ENCODE peak calls at places on chromosomes 5 and 9, in four cellular contexts. One of them, this sample, is unnamed.

GRCh38 chr5:88602584-88602983 is 280.4 kb downstream of the MEF2C start:
- DNase-seq in left ventricle myocardium inferior: no peak
- DNase-seq in frontal cortex: no peak
- DNase-seq in Right ventricle myocardium superior: no peak
- DNase-seq in this sample: no peak

GRCh38 chr5:149439899-149440655 is 61.0 kb upstream of the IL17B start:
- DNase-seq in left ventricle myocardium inferior: no peak
- DNase-seq in Right ventricle myocardium superior: no peak
- DNase-seq in frontal cortex: no peak
- DNase-seq in this sample: peak; percentile 61

GRCh38 chr9:34999576-34999975 is 10.0 kb downstream of the DNAJB5 start:
- DNase-seq in frontal cortex: peak; percentile 0
- DNase-seq in Right ventricle myocardium superior: no peak
- DNase-seq in left ventricle myocardium inferior: no peak
- DNase-seq in this sample: no peak

GRCh38 chr5:170469414-170469813 is 34.4 kb upstream of the KCNIP1 start:
- DNase-seq in Right ventricle myocardium superior: no peak
- DNase-seq in left ventricle myocardium inferior: no peak
- DNase-seq in frontal cortex: no peak
- DNase-seq in this sample: no peak

GRCh38 chr9:37967272-37967581 is 63.3 kb upstream of the SLC25A51 start:
- DNase-seq in frontal cortex: no peak
- DNase-seq in Right ventricle myocardium superior: no peak
- DNase-seq in left ventricle myocardium inferior: no peak
- DNase-seq in this sample: no peak

GRCh38 chr5:39519566-39520231 is 94.9 kb upstream of the DAB2 start:
- DNase-seq in frontal cortex: no peak
- DNase-seq in Right ventricle myocardium superior: no peak
- DNase-seq in left ventricle myocardium inferior: no peak
- DNase-seq in this sample: peak; percentile 16

GRCh38 chr5:132961887-132962286 is 1.5 kb downstream of the AFF4 start:
- DNase-seq in left ventricle myocardium inferior: no peak
- DNase-seq in frontal cortex: no peak
- DNase-seq in Right ventricle myocardium superior: no peak
- DNase-seq in this sample: no peak

GRCh38 chr5:78916044-78916443 is 69.1 kb downstream of the ARSB start:
- DNase-seq in left ventricle myocardium inferior: no peak
- DNase-seq in frontal cortex: no peak
- DNase-seq in Right ventricle myocardium superior: no peak
- DNase-seq in this sample: no peak

GRCh38 chr9:102844754-102845153 is 150.4 kb upstream of the CYLC2 start:
- DNase-seq in frontal cortex: no peak
- DNase-seq in Right ventricle myocardium superior: no peak
- DNase-seq in left ventricle myocardium inferior: no peak
- DNase-seq in this sample: no peak

GRCh38 chr5:99004960-99005359 is 76.2 kb upstream of the CHD1 start:
- DNase-seq in left ventricle myocardium inferior: no peak
- DNase-seq in frontal cortex: no peak
- DNase-seq in Right ventricle myocardium superior: no peak
- DNase-seq in this sample: no peak

GRCh38 chr5:55601209-55601618 is 66.5 kb upstream of the PLPP1 start:
- DNase-seq in frontal cortex: peak; percentile 44
- DNase-seq in left ventricle myocardium inferior: peak; percentile 80
- DNase-seq in Right ventricle myocardium superior: peak; percentile 89
- DNase-seq in this sample: peak; percentile 35

GRCh38 chr5:56637321-56637920 is 177.9 kb upstream of the MAP3K1 start:
- DNase-seq in left ventricle myocardium inferior: no peak
- DNase-seq in frontal cortex: no peak
- DNase-seq in Right ventricle myocardium superior: no peak
- DNase-seq in this sample: no peak

GRCh38 chr9:6628714-6629113 is 16.8 kb downstream of the GLDC start:
- DNase-seq in left ventricle myocardium inferior: no peak
- DNase-seq in Right ventricle myocardium superior: no peak
- DNase-seq in frontal cortex: no peak
- DNase-seq in this sample: no peak

GRCh38 chr9:5892456-5893133 is 1.9 kb downstream of the MLANA start:
- DNase-seq in left ventricle myocardium inferior: no peak
- DNase-seq in Right ventricle myocardium superior: no peak
- DNase-seq in frontal cortex: no peak
- DNase-seq in this sample: no peak

GRCh38 chr9:38343552-38343951 is 49.0 kb upstream of the ALDH1B1 start:
- DNase-seq in frontal cortex: no peak
- DNase-seq in left ventricle myocardium inferior: no peak
- DNase-seq in Right ventricle myocardium superior: no peak
- DNase-seq in this sample: no peak

GRCh38 chr5:23496576-23496975 is 10.8 kb upstream of the PRDM9 start:
- DNase-seq in Right ventricle myocardium superior: no peak
- DNase-seq in left ventricle myocardium inferior: no peak
- DNase-seq in frontal cortex: no peak
- DNase-seq in this sample: no peak

GRCh38 chr5:122286547-122286946 is 25.5 kb upstream of the SNCAIP start:
- DNase-seq in left ventricle myocardium inferior: no peak
- DNase-seq in Right ventricle myocardium superior: no peak
- DNase-seq in frontal cortex: no peak
- DNase-seq in this sample: no peak

GRCh38 chr5:71695561-71695960 is 23.5 kb upstream of the CARTPT start:
- DNase-seq in Right ventricle myocardium superior: no peak
- DNase-seq in frontal cortex: no peak
- DNase-seq in left ventricle myocardium inferior: no peak
- DNase-seq in this sample: no peak

GRCh38 chr9:72577212-72577753 is 55.9 kb downstream of the TMC1 start:
- DNase-seq in frontal cortex: no peak
- DNase-seq in Right ventricle myocardium superior: no peak
- DNase-seq in left ventricle myocardium inferior: no peak
- DNase-seq in this sample: peak; percentile 87

GRCh38 chr9:21413089-21414023 is 4.4 kb downstream of the IFNA8 start:
- DNase-seq in left ventricle myocardium inferior: no peak
- DNase-seq in Right ventricle myocardium superior: no peak
- DNase-seq in frontal cortex: no peak
- DNase-seq in this sample: peak; percentile 29

GRCh38 chr5:170307575-170308465 is 10.2 kb upstream of the LCP2 start:
- DNase-seq in frontal cortex: no peak
- DNase-seq in left ventricle myocardium inferior: peak; percentile 77
- DNase-seq in Right ventricle myocardium superior: peak; percentile 79
- DNase-seq in this sample: peak; percentile 26

This sample was measured in T47D.